ENCODE peak calls at places on chromosomes 16 and 17, in six cellular contexts. N is anterior cingulate cortex; T is activated T-cell treated with anti-CD3 and anti-CD28 coated beads for 24 hours; K is CD8-positive, alpha-beta T cell; Z is CD4-positive, alpha-beta memory T cell; J is globus pallidus. V is an unnamed sample.

GRCh38 chr17:42414782-42415409 is 8.2 kb downstream of the CAVIN1 start:
- DNase-seq in N (no peak), J (no peak), T (peak; percentile 46), Z (peak; percentile 40), K (peak; percentile 45), V (no peak)

GRCh38 chr17:81814748-81815645 is 11.0 kb downstream of the GCGR start:
- DNase-seq in K (no peak), T (no peak), Z (no peak), N (no peak), J (no peak), V (no peak)

GRCh38 chr17:15332338-15332737 is 9.1 kb downstream of the TEKT3 start:
- DNase-seq in N (no peak), Z (no peak), T (no peak), J (no peak), K (no peak), V (no peak)

GRCh38 chr17:72618018-72618509 is 474.4 kb downstream of the SLC39A11 start:
- DNase-seq in J (peak; percentile 29), K (no peak), T (no peak), N (peak; percentile 33), Z (peak; percentile 57), V (peak; percentile 13)

GRCh38 chr16:12079411-12079965 is 103.0 kb downstream of the SNX29 start:
- DNase-seq in N (no peak), Z (peak; percentile 38), J (no peak), T (no peak), K (peak; percentile 4), V (no peak)

GRCh38 chr17:43983515-43984411 is 20.7 kb upstream of the NAGS start:
- DNase-seq in N (no peak), K (no peak), T (no peak), Z (no peak), J (no peak), V (no peak)

GRCh38 chr17:55632893-55633292 is 89.8 kb downstream of the TMEM100 start:
- DNase-seq in K (no peak), Z (no peak), N (no peak), T (no peak), J (no peak), V (no peak)

GRCh38 chr17:61689610-61690180 is 98.7 kb upstream of the NACA2 start:
- DNase-seq in N (no peak), J (no peak), Z (no peak), K (no peak), T (no peak), V (no peak)

GRCh38 chr16:28317040-28317880 is 24.9 kb downstream of the SBK1 start:
- DNase-seq in N (peak; percentile 10), Z (peak; percentile 58), K (peak; percentile 85), J (peak; percentile 16), T (peak; percentile 67), V (peak; percentile 61)

GRCh38 chr17:5262417-5262816 is 19.7 kb upstream of the RABEP1 start:
- DNase-seq in T (no peak), K (no peak), J (no peak), N (no peak), Z (no peak), V (no peak)

GRCh38 chr16:22977294-22977697 is 163.3 kb downstream of the HS3ST2 start:
- DNase-seq in Z (no peak), K (no peak), N (no peak), T (no peak), J (peak; percentile 19), V (no peak)

GRCh38 chr16:66924527-66925321 is 611 bp downstream of the RRAD start:
- DNase-seq in N (no peak), Z (peak; percentile 35), J (no peak), K (peak; percentile 38), T (no peak), V (no peak)

GRCh38 chr17:5800646-5801045 is 216.3 kb upstream of the NLRP1 start:
- DNase-seq in Z (no peak), J (no peak), K (no peak), T (no peak), N (no peak), V (no peak)

GRCh38 chr17:973053-973452 is 6.5 kb downstream of the NXN start:
- DNase-seq in K (no peak), T (no peak), N (no peak), J (no peak), Z (no peak), V (no peak)

GRCh38 chr17:36623281-36623680 is 21.9 kb downstream of the MRM1 start:
- DNase-seq in J (no peak), N (no peak), Z (no peak), T (no peak), K (no peak), V (no peak)

GRCh38 chr17:77375917-77376651 is 235.3 kb downstream of the SEC14L1 start:
- DNase-seq in Z (peak; percentile 78), N (no peak), T (peak; percentile 70), K (peak; percentile 65), J (no peak), V (peak; percentile 53)

GRCh38 chr17:30302241-30302640 is 10.5 kb upstream of the BLMH start:
- DNase-seq in K (no peak), J (no peak), Z (no peak), N (no peak), T (no peak), V (no peak)

GRCh38 chr17:10337976-10338375 is 34.8 kb downstream of the MYH13 start:
- DNase-seq in T (no peak), Z (no peak), K (no peak), N (no peak), J (no peak), V (no peak)

GRCh38 chr17:66191607-66192377 is at the start of gene CEP112:
- DNase-seq in T (peak; percentile 77), K (peak; percentile 99), J (peak; percentile 19), N (peak; percentile 37), Z (peak; percentile 85), V (peak; percentile 90)

GRCh38 chr16:2189252-2189893 is 7.0 kb downstream of the CASKIN1 start:
- DNase-seq in T (no peak), J (no peak), K (no peak), Z (no peak), N (no peak), V (no peak)

GRCh38 chr17:72501404-72502110 is 380.7 kb downstream of the SOX9 start:
- DNase-seq in T (no peak), K (no peak), N (peak; percentile 45), J (peak; percentile 63), Z (no peak), V (no peak)

GRCh38 chr16:85586360-85587145 is 26.6 kb upstream of the GSE1 start:
- DNase-seq in Z (no peak), K (no peak), J (peak; percentile 38), T (no peak), N (peak; percentile 20), V (no peak)

GRCh38 chr16:11325404-11326083 is 19.7 kb upstream of the RMI2 start:
- DNase-seq in N (no peak), Z (no peak), K (no peak), T (no peak), J (no peak), V (no peak)

V was measured in T-helper 1 cell.